ENCODE peak calls at places on chromosomes 16 and 17, in nine cellular contexts. O, R, G, E, D, N, W, K and J are unnamed samples. For H3K27me3, the result is how much of the 10 kb centered on the place peaks cover.

GRCh38 chr16:85369060-85369459 is 244.1 kb upstream of the GSE1 start:
- DNase-seq in N (no peak), O (no peak), W (no peak), R (no peak), E (no peak), G (no peak), D (no peak), K (no peak), J (no peak)

GRCh38 chr17:2181206-2181983 is 122.2 kb downstream of the SMG6 start:
- DNase-seq in W (no peak), G (peak), R (peak), O (no peak), K (no peak), N (peak), E (no peak), D (no peak), J (no peak)

GRCh38 chr17:50100480-50100883 is 5.3 kb downstream of the PDK2 start:
- DNase-seq in W (no peak), R (no peak), E (no peak), N (no peak), D (no peak), G (no peak), O (no peak), K (no peak), J (no peak)

GRCh38 chr17:31291820-31292219 is 5.2 kb downstream of the OMG start:
- DNase-seq in O (no peak), K (no peak), G (no peak), E (no peak), D (no peak), N (no peak), W (no peak), R (no peak), J (no peak)

GRCh38 chr16:80973991-80974390 is 32.7 kb downstream of the CMC2 start:
- DNase-seq in N (no peak), R (no peak), G (no peak), W (no peak), K (peak), E (no peak), O (no peak), D (no peak), J (no peak)

GRCh38 chr16:75732871-75733270 is 6.6 kb upstream of the CPHXL start:
- DNase-seq in E (no peak), W (no peak), K (no peak), D (no peak), N (no peak), R (no peak), G (no peak), O (no peak), J (no peak)

GRCh38 chr16:30740364-30741251 is 7.6 kb upstream of the PHKG2 start:
- DNase-seq in E (no peak), N (peak), W (no peak), R (peak), D (peak), K (peak), G (peak), O (no peak), J (no peak)

GRCh38 chr16:29825145-29826044 is 5.1 kb downstream of the MVP start:
- DNase-seq in E (no peak), N (peak), G (peak), W (peak), K (peak), R (peak), D (no peak), O (no peak), J (peak)

GRCh38 chr17:62678214-62678919 is 50.9 kb downstream of the MRC2 start:
- DNase-seq in R (no peak), W (no peak), D (no peak), G (no peak), K (no peak), O (no peak), E (no peak), N (no peak), J (no peak)

GRCh38 chr17:1498233-1498632 is 5.7 kb upstream of the MYO1C start:
- DNase-seq in W (no peak), K (no peak), N (no peak), G (no peak), R (no peak), E (no peak), D (no peak), O (no peak), J (no peak)

GRCh38 chr16:7482028-7482427 is 149.4 kb downstream of the RBFOX1 start:
- DNase-seq in O (no peak), E (no peak), N (no peak), D (no peak), K (no peak), R (no peak), G (no peak), W (no peak), J (no peak)

GRCh38 chr17:83162035-83162745 is 82.8 kb downstream of the METRNL start:
- DNase-seq in N (no peak), O (no peak), R (no peak), W (no peak), K (no peak), E (no peak), D (no peak), G (no peak), J (no peak)

GRCh38 chr17:50199211-50199633 is 2.2 kb downstream of the COL1A1 start:
- DNase-seq in G (no peak), D (no peak), E (no peak), W (no peak), N (no peak), R (peak), K (no peak), O (no peak), J (no peak)

GRCh38 chr17:27978689-27979175 is 63.7 kb upstream of the NLK start:
- DNase-seq in G (no peak), E (no peak), N (no peak), O (peak), W (no peak), K (peak), R (no peak), D (no peak), J (no peak)

GRCh38 chr16:72840591-72841381 is 207.1 kb downstream of the ZFHX3 start:
- DNase-seq in K (no peak), D (no peak), G (no peak), W (no peak), E (no peak), N (no peak), R (no peak), O (no peak), J (no peak)

GRCh38 chr16:286491-287297 is 3.7 kb downstream of the PDIA2 start:
- DNase-seq in G (no peak), D (no peak), K (no peak), N (no peak), E (no peak), O (no peak), W (no peak), R (peak), J (no peak)

GRCh38 chr17:59859444-59860025 is 33.2 kb downstream of the TUBD1 start:
- DNase-seq in N (no peak), K (peak), E (no peak), O (no peak), R (no peak), G (no peak), D (no peak), W (no peak), J (no peak)

GRCh38 chr17:36939059-36939943 is 2.0 kb downstream of the LHX1 start:
- DNase-seq in G (no peak), O (no peak), N (no peak), E (no peak), W (no peak), D (no peak), R (no peak), K (no peak), J (no peak)

GRCh38 chr16:73298562-73298961 is 250.6 kb upstream of the ZFHX3 start:
- DNase-seq in N (no peak), K (no peak), W (no peak), E (no peak), R (no peak), O (no peak), G (no peak), D (peak), J (no peak)

GRCh38 chr17:51759260-51759659 is 399.3 kb downstream of the CA10 start:
- DNase-seq in K (no peak), G (no peak), N (no peak), R (no peak), W (no peak), D (no peak), E (no peak), O (no peak), J (no peak)

GRCh38 chr17:40582328-40582901 is 17.1 kb upstream of the CCR7 start:
- DNase-seq in G (peak), N (peak), O (no peak), K (no peak), R (peak), W (peak), E (peak), D (no peak), J (peak)

GRCh38 chr17:57459286-57459915 is 203.1 kb downstream of the MSI2 start:
- DNase-seq in D (no peak), G (no peak), E (no peak), W (no peak), R (no peak), O (no peak), N (no peak), K (peak), J (no peak)

DNA sequence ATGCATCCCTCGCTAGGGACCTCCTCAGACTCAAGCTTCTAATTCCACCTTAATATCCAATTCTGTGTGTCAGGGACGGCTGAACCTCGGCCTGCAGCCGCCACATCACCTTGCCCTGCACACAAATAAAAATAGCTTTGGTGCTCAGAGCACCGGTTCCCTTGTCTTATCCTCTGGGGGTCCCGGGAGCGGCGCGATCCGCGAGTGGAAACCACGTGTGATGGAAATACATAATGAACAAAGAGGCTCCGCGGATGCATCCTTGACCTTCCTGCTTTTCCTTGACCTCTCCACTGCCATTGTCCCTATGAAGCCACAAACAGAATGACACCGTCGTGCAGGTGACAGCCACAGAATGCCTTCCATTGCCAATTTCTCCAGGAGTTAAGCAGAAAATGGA is 143.3 kb downstream of the ZNF423 start:
- DNase-seq in W (no peak), E (no peak), R (no peak), G (no peak), K (no peak), D (no peak), N (no peak), O (no peak), J (no peak)
- H3K27me3 ChIP-seq in W (under half), E (under half), R (under half), G (under half), K (under half), D (under half), N (under half), O (under half), J (under half)

GRCh38 chr17:46971647-46972300 is 7.3 kb downstream of the RPRML start:
- DNase-seq in E (no peak), N (no peak), K (no peak), R (no peak), W (no peak), D (no peak), G (no peak), O (no peak), J (no peak)
- H3K27me3 ChIP-seq in E (under half), N (under half), K (half or more), R (under half), W (under half), D (under half), G (under half), O (under half), J (under half)

GRCh38 chr17:79833744-79834574 is 5.3 kb downstream of the CBX4 start:
- DNase-seq in G (no peak), E (peak), O (no peak), K (no peak), R (no peak), N (no peak), W (no peak), D (no peak), J (no peak)
- H3K27me3 ChIP-seq in G (under half), E (under half), O (under half), K (under half), R (under half), N (under half), W (under half), D (under half), J (under half)

GRCh38 chr17:77641718-77642117 is 316.8 kb upstream of the TNRC6C start:
- DNase-seq in E (no peak), R (no peak), O (no peak), W (no peak), G (no peak), D (no peak), K (no peak), N (no peak), J (no peak)

GRCh38 chr17:77637807-77638182 is 320.7 kb upstream of the TNRC6C start:
- DNase-seq in G (no peak), D (no peak), E (no peak), O (no peak), R (no peak), N (no peak), K (no peak), W (no peak), J (no peak)

GRCh38 chr17:77640916-77641605 is 317.4 kb upstream of the TNRC6C start:
- DNase-seq in R (no peak), G (no peak), K (no peak), D (no peak), W (no peak), O (no peak), N (no peak), E (no peak), J (no peak)

GRCh38 chr17:77638229-77638628 is 320.3 kb upstream of the TNRC6C start:
- DNase-seq in D (no peak), N (no peak), G (no peak), K (no peak), E (no peak), O (no peak), W (no peak), R (no peak), J (no peak)

DNA sequence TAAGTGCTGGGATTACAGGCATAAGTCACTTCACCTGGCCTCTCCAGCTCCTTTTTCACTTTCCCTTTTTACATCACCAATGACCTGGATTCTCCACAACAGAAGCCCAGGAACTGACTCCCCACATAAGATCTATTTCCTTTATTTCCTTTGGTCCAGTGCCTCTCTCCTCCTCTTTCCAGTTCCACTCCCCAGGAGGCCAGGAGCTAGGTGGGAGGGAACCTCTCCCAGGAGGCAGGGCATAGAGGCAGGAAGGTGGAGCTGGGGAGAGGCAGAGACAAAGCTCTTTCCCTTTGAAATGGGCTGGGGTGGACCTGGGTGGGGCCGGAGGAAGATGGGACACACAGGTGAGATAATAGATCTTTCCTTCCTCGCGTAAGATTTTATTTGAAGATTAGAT is 318.3 kb upstream of the TNRC6C start:
- DNase-seq in R (no peak), K (no peak), E (no peak), W (no peak), N (no peak), G (no peak), D (no peak), O (no peak), J (no peak)
- H3K27me3 ChIP-seq in R (under half), K (half or more), E (under half), W (under half), N (under half), G (under half), D (under half), O (under half), J (under half)